ENCODE peak calls at places on chromosomes 6 and 20, in four cellular contexts. Z is psoas muscle, S is mammary epithelial cell, M is transverse colon. I is an unnamed sample.
A peak's percentile ranks its signal among the peaks of the same experiment; 100 is the strongest.

GRCh38 chr6:147999001-147999540 is 343.6 kb upstream of the SASH1 start:
- DNase-seq in Z (no peak), S (no peak), M (no peak), I (no peak)

GRCh38 chr6:149236584-149236983 is 80.9 kb upstream of the TAB2 start:
- DNase-seq in Z (no peak), S (no peak), M (no peak), I (no peak)

GRCh38 chr6:16496982-16497823 is 258.8 kb downstream of the GMPR start:
- DNase-seq in Z (no peak), S (no peak), M (no peak), I (no peak)

GRCh38 chr20:54340667-54341081 is 132.8 kb downstream of the PFDN4 start:
- DNase-seq in Z (no peak), S (no peak), M (no peak), I (no peak)

GRCh38 chr20:50565874-50566273 is 55.7 kb downstream of the PTPN1 start:
- DNase-seq in Z (no peak), S (no peak), M (no peak), I (no peak)

GRCh38 chr6:105087571-105088211 is 92.1 kb downstream of the POPDC3 start:
- DNase-seq in Z (no peak), S (peak; percentile 35), M (peak; percentile 23), I (no peak)

GRCh38 chr20:21505810-21506530 is 7.9 kb downstream of the NKX2-2 start:
- DNase-seq in Z (no peak), S (peak; percentile 63), M (peak; percentile 45), I (no peak)

GRCh38 chr6:13916230-13916944 is 8.4 kb upstream of the RNF182 start:
- DNase-seq in Z (no peak), S (peak; percentile 39), M (no peak), I (no peak)

GRCh38 chr6:35240838-35241801 is 18.4 kb upstream of the ZNF76 start:
- DNase-seq in Z (peak; percentile 65), S (peak; percentile 62), M (peak; percentile 78), I (peak; percentile 80)

GRCh38 chr6:166581091-166581511 is 5.4 kb downstream of the RAMACL start:
- DNase-seq in Z (no peak), S (no peak), M (no peak), I (no peak)

GRCh38 chr6:21444861-21445260 is 148.7 kb upstream of the SOX4 start:
- DNase-seq in Z (no peak), S (no peak), M (no peak), I (no peak)

GRCh38 chr6:64896939-64897338 is 810.1 kb downstream of the EYS start:
- DNase-seq in Z (no peak), S (no peak), M (no peak), I (no peak)

GRCh38 chr20:24166412-24166811 is 177.8 kb upstream of the GGTLC1 start:
- DNase-seq in Z (no peak), S (no peak), M (no peak), I (no peak)

GRCh38 chr6:121354764-121355163 is 20.5 kb upstream of the TBC1D32 start:
- DNase-seq in Z (no peak), S (no peak), M (no peak), I (no peak)

GRCh38 chr6:157921685-157922367 is 59.8 kb upstream of the SYNJ2 start:
- DNase-seq in Z (peak; percentile 31), S (no peak), M (no peak), I (no peak)

GRCh38 chr20:57381596-57382503 is 9.3 kb upstream of the RBM38 start:
- DNase-seq in Z (peak; percentile 77), S (peak; percentile 61), M (peak; percentile 90), I (peak; percentile 83)

GRCh38 chr6:52221302-52221701 is 23.0 kb downstream of the IL17F start:
- DNase-seq in Z (no peak), S (no peak), M (no peak), I (no peak)

DNA sequence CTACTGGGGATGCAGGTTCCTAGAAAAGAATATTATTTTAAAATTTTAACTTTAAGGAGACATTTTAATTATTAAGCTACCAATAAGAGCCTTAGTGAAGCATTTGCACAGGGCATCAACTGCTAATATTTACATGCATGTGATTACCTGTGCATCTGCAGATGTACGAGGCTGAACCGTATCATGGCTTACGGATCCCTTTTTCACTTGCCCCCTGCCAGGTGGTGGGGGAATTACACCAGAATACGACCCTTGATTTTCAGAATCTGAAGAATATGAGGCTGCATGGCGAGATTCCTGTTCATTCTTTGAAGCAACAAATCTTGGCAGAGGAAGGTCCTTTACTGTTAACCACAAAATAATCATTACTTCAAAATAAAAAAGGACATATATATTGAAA is 42.7 kb downstream of the REPS1 start:
- DNase-seq in Z (no peak), S (no peak), M (no peak), I (no peak)
- TF ChIP-seq CTCF in Z (no peak), S (no peak), M (no peak), I (no peak)

GRCh38 chr6:159031826-159032225 is 13.0 kb downstream of the TAGAP start:
- DNase-seq in Z (no peak), S (no peak), M (no peak), I (no peak)
- H3K27ac ChIP-seq in Z (no peak overlapping the region), S (no peak overlapping the region), M (no peak overlapping the region), I (no peak overlapping the region)

GRCh38 chr6:90508753-90509152 is 78.1 kb downstream of the MAP3K7 start:
- DNase-seq in Z (no peak), S (no peak), M (no peak), I (no peak)
- TF ChIP-seq CTCF in Z (no peak), S (no peak), M (no peak), I (no peak)

DNA sequence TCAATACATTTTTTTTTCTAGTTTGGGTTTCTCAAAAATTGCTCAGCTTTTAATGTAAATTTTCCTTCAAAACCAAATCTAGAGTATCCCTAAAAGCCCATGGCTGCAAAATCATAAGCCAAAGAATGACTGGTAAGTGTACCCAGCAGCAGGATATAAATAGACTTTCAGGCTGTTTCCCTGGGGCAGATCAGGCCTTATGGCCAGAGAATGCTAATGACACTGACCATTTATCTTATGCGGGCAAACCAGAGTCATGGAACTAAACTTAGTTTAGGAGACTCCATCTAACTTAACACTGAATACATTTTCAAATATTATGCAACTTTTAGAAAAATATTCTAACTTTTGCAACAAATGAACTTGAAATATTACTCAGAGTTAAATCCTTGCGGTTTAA is 7.4 kb downstream of the OSER1 start:
- DNase-seq in Z (no peak), S (no peak), M (no peak), I (no peak)
- H3K27ac ChIP-seq in Z (peak overlapping the region; percentile 92), S (peak overlapping the region; percentile 67), M (peak overlapping the region; percentile 56), I (peak overlapping the region; percentile 40)

I was measured in lung.